ENCODE peak calls at places on chromosomes 1 and 21, in seven cellular contexts. M, F, J, N, L, P and Y are unnamed samples.

GRCh38 chr1:98429851-98430496 is 231.5 kb upstream of the SNX7 start:
- DNase-seq in F (no peak), N (peak), L (peak), P (no peak), J (no peak), M (no peak), Y (no peak)

GRCh38 chr1:23483327-23484252 is at the start of gene ASAP3:
- DNase-seq in P (peak), L (peak), F (no peak), M (no peak), J (no peak), N (peak), Y (no peak)

GRCh38 chr1:225962440-225962975 is 21.5 kb upstream of the LEFTY2 start:
- DNase-seq in P (peak), J (peak), N (peak), F (peak), L (peak), M (peak), Y (peak)

GRCh38 chr1:67019600-67020136 is 34.3 kb downstream of the SLC35D1 start:
- DNase-seq in L (peak), P (no peak), M (no peak), F (no peak), J (no peak), N (no peak), Y (no peak)

GRCh38 chr1:116232989-116233514 is 121.9 kb downstream of the MAB21L3 start:
- DNase-seq in P (no peak), J (no peak), L (no peak), F (no peak), M (no peak), N (no peak), Y (no peak)

GRCh38 chr1:110196917-110197782 is 13.0 kb upstream of the KCNC4 start:
- DNase-seq in N (no peak), M (peak), F (peak), P (peak), L (peak), J (no peak), Y (peak)

GRCh38 chr21:17949395-17949794 is 130.2 kb upstream of the C21orf91 start:
- DNase-seq in P (no peak), J (no peak), F (no peak), L (no peak), N (no peak), M (no peak), Y (no peak)

GRCh38 chr21:19322360-19322759 is 918.8 kb upstream of the TMPRSS15 start:
- DNase-seq in P (no peak), L (no peak), J (no peak), M (no peak), N (no peak), F (peak), Y (no peak)

GRCh38 chr21:20443558-20444155 is 554.6 kb upstream of the NCAM2 start:
- DNase-seq in P (no peak), N (no peak), J (no peak), L (peak), F (peak), M (no peak), Y (no peak)

GRCh38 chr1:213737398-213738040 is 250.3 kb upstream of the PROX1 start:
- DNase-seq in L (no peak), M (no peak), F (no peak), N (no peak), J (no peak), P (no peak), Y (no peak)

GRCh38 chr1:44405041-44405803 is at the start of gene RNF220:
- DNase-seq in N (peak), M (peak), P (no peak), J (no peak), F (peak), L (peak), Y (no peak)

GRCh38 chr1:15803380-15803779 is 4.1 kb downstream of the UQCRHL start:
- DNase-seq in L (peak), F (no peak), P (peak), M (peak), J (no peak), N (no peak), Y (no peak)

GRCh38 chr1:60589916-60590315 is 492.4 kb upstream of the NFIA start:
- DNase-seq in P (no peak), F (no peak), N (no peak), L (no peak), M (no peak), J (no peak), Y (no peak)

GRCh38 chr1:113255038-113255727 is 135.1 kb upstream of the MAGI3 start:
- DNase-seq in J (no peak), N (no peak), P (no peak), L (peak), F (no peak), M (no peak), Y (no peak)

GRCh38 chr1:234869182-234870019 is 259.2 kb downstream of the TOMM20 start:
- DNase-seq in N (no peak), P (no peak), F (no peak), J (no peak), M (no peak), L (no peak), Y (no peak)

GRCh38 chr1:173863224-173864151 is 4.3 kb downstream of the GAS5 start:
- DNase-seq in J (no peak), P (no peak), L (no peak), M (no peak), F (no peak), N (no peak), Y (no peak)

GRCh38 chr1:75588779-75589475 is 22.0 kb downstream of the SLC44A5 start:
- DNase-seq in J (no peak), M (no peak), N (no peak), F (no peak), P (no peak), L (no peak), Y (no peak)

GRCh38 chr1:171433451-171433850 is 51.9 kb upstream of the PRRC2C start:
- DNase-seq in P (no peak), L (no peak), J (no peak), F (no peak), N (no peak), M (no peak), Y (no peak)

GRCh38 chr1:17635811-17636210 is 96.3 kb downstream of the ARHGEF10L start:
- DNase-seq in M (no peak), N (peak), L (no peak), P (peak), F (no peak), J (no peak), Y (no peak)

GRCh38 chr21:14545906-14546480 is at the start of gene SAMSN1:
- DNase-seq in F (no peak), P (peak), J (peak), L (no peak), N (peak), M (peak), Y (peak)

GRCh38 chr1:215181518-215181917 is 99.0 kb downstream of the KCNK2 start:
- DNase-seq in N (no peak), J (no peak), P (no peak), M (no peak), L (no peak), F (no peak), Y (no peak)

GRCh38 chr1:178137238-178137637 is 43.3 kb downstream of the RASAL2 start:
- DNase-seq in L (no peak), P (no peak), M (no peak), J (no peak), N (no peak), F (no peak), Y (no peak)

GRCh38 chr1:184074383-184074782 is 22.9 kb downstream of the TSEN15 start:
- DNase-seq in F (no peak), J (no peak), M (no peak), L (no peak), P (no peak), N (no peak), Y (no peak)

GRCh38 chr1:76284842-76285241 is 210.3 kb downstream of the ST6GALNAC3 start:
- DNase-seq in J (no peak), N (no peak), M (no peak), P (no peak), F (no peak), L (no peak), Y (no peak)

GRCh38 chr1:189350983-189351616 is 1126.6 kb downstream of the BRINP3 start:
- DNase-seq in F (no peak), N (no peak), M (no peak), J (no peak), L (no peak), P (no peak), Y (no peak)

GRCh38 chr1:58060548-58061170 is 485.9 kb downstream of the OMA1 start:
- DNase-seq in L (no peak), F (no peak), P (no peak), M (no peak), N (no peak), J (no peak), Y (no peak)